ENCODE peak calls at places on chromosome 9, in ten cellular contexts. N is CD8-positive, alpha-beta T cell; J is pancreas; D is uterus; A is left lung; Y is heart left ventricle; F is HepG2; C is sigmoid colon; Q is A673; P is HL-60. X is an unnamed sample.

GRCh38 chr9:99023831-99024230 is 80.1 kb downstream of the COL15A1 start:
- DNase-seq in N (no peak), J (no peak), D (peak), A (no peak), Y (no peak), F (no peak), C (no peak), Q (peak), P (no peak), X (no peak)

GRCh38 chr9:4865685-4866084 is 72.9 kb downstream of the RCL1 start:
- DNase-seq in N (no peak), J (no peak), D (no peak), A (no peak), Y (no peak), F (no peak), C (no peak), Q (no peak), P (no peak), X (no peak)

GRCh38 chr9:136423432-136424146 is 13.1 kb downstream of the PMPCA start:
- DNase-seq in N (peak), J (no peak), D (no peak), A (no peak), Y (no peak), F (no peak), C (no peak), Q (no peak), P (no peak), X (no peak)

GRCh38 chr9:107653263-107653821 is 163.8 kb upstream of the KLF4 start:
- DNase-seq in N (no peak), J (no peak), D (no peak), A (no peak), Y (peak), F (no peak), C (no peak), Q (no peak), P (no peak), X (no peak)

GRCh38 chr9:80899208-80899607 is 790.1 kb downstream of the TLE1 start:
- DNase-seq in N (no peak), J (no peak), D (no peak), A (no peak), Y (no peak), F (no peak), C (no peak), Q (no peak), P (no peak), X (no peak)

GRCh38 chr9:123406691-123407536 is 50.9 kb downstream of the CRB2 start:
- DNase-seq in N (no peak), J (no peak), D (no peak), A (peak), Y (no peak), F (no peak), C (no peak), Q (peak), P (no peak), X (no peak)

GRCh38 chr9:86512929-86513328 is 158.7 kb upstream of the TUT7 start:
- DNase-seq in N (no peak), J (no peak), D (no peak), A (no peak), Y (no peak), F (no peak), C (no peak), Q (no peak), P (no peak), X (no peak)

GRCh38 chr9:136056546-136057235 is 38.4 kb downstream of the NACC2 start:
- DNase-seq in N (no peak), J (no peak), D (no peak), A (peak), Y (no peak), F (no peak), C (peak), Q (no peak), P (no peak), X (no peak)

GRCh38 chr9:84955971-84956370 is 286.4 kb downstream of the NTRK2 start:
- DNase-seq in N (no peak), J (no peak), D (no peak), A (no peak), Y (no peak), F (no peak), C (no peak), Q (no peak), P (no peak), X (no peak)

GRCh38 chr9:131635912-131636311 is 90.6 kb downstream of the PRRT1B start:
- DNase-seq in N (no peak), J (no peak), D (no peak), A (no peak), Y (no peak), F (no peak), C (no peak), Q (no peak), P (no peak), X (no peak)

GRCh38 chr9:35272989-35273388 is 111.2 kb downstream of the UNC13B start:
- DNase-seq in N (no peak), J (no peak), D (no peak), A (no peak), Y (no peak), F (no peak), C (no peak), Q (no peak), P (no peak), X (no peak)

GRCh38 chr9:87212563-87213154 is 265.4 kb upstream of the GAS1 start:
- DNase-seq in N (no peak), J (no peak), D (no peak), A (no peak), Y (no peak), F (no peak), C (no peak), Q (no peak), P (no peak), X (no peak)

GRCh38 chr9:38015267-38015666 is 53.8 kb downstream of the SHB start:
- DNase-seq in N (no peak), J (no peak), D (no peak), A (no peak), Y (no peak), F (no peak), C (no peak), Q (no peak), P (no peak), X (no peak)

GRCh38 chr9:7671847-7672246 is 127.7 kb downstream of the DMAC1 start:
- DNase-seq in N (no peak), J (no peak), D (no peak), A (no peak), Y (no peak), F (no peak), C (no peak), Q (no peak), P (peak), X (no peak)

GRCh38 chr9:114925039-114925438 is 5.4 kb downstream of the TNFSF8 start:
- DNase-seq in N (no peak), J (no peak), D (no peak), A (no peak), Y (no peak), F (no peak), C (no peak), Q (no peak), P (no peak), X (no peak)

GRCh38 chr9:82532504-82532903 is 530.4 kb downstream of the RASEF start:
- DNase-seq in N (no peak), J (no peak), D (no peak), A (no peak), Y (no peak), F (peak), C (no peak), Q (peak), P (no peak), X (no peak)

GRCh38 chr9:127979333-127980055 is 1.3 kb downstream of the EEIG1 start:
- DNase-seq in N (peak), J (peak), D (peak), A (no peak), Y (peak), F (peak), C (peak), Q (peak), P (no peak), X (no peak)

GRCh38 chr9:129612123-129612522 is 8.8 kb downstream of the C9orf50 start:
- DNase-seq in N (no peak), J (no peak), D (no peak), A (peak), Y (no peak), F (no peak), C (no peak), Q (no peak), P (no peak), X (no peak)
- H3K27ac ChIP-seq in N (no peak), J (no peak), D (no peak), A (no peak), Y (no peak), F (no peak), C (no peak), Q (no peak), P (no peak), X (no peak)

GRCh38 chr9:113682297-113682771 is 193.8 kb upstream of the ZNF618 start:
- DNase-seq in N (no peak), J (peak), D (peak), A (no peak), Y (peak), F (peak), C (peak), Q (peak), P (peak), X (peak)

GRCh38 chr9:113687107-113687679 is 188.9 kb upstream of the ZNF618 start:
- DNase-seq in N (no peak), J (no peak), D (no peak), A (no peak), Y (no peak), F (no peak), C (no peak), Q (no peak), P (no peak), X (no peak)

GRCh38 chr9:113690055-113690740 is 185.9 kb upstream of the ZNF618 start:
- DNase-seq in N (no peak), J (no peak), D (no peak), A (no peak), Y (no peak), F (no peak), C (no peak), Q (no peak), P (no peak), X (no peak)

GRCh38 chr9:113692264-113692663 is 183.8 kb upstream of the ZNF618 start:
- DNase-seq in N (no peak), J (no peak), D (no peak), A (no peak), Y (no peak), F (no peak), C (no peak), Q (no peak), P (no peak), X (no peak)

GRCh38 chr9:113687680-113688371 is 188.3 kb upstream of the ZNF618 start:
- DNase-seq in N (no peak), J (no peak), D (no peak), A (no peak), Y (no peak), F (no peak), C (no peak), Q (no peak), P (no peak), X (no peak)
- TF ChIP-seq CTCF in N (no peak), J (no peak), D (no peak), A (no peak), Y (no peak), F (no peak), C (no peak), Q (no peak), P (no peak), X (no peak)

DNA sequence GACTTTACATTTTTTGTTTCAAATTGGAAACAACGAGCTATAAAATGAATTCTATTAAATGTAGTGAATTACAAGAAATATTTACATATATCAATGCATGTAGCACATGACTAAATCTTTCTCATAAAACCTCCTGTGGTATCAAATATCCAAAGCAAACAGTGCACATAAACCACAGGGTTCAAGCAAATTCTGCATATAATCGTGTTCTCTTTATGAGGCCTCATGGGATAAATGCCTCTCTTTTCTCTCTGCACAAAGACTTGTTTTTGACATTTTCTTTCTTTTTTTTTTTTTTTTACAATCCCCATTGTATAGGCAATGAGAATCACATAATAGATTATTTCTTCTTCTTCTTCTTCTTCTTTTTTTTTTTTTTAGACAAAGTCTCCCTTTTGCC is 1117.2 kb upstream of the DMAC1 start:
- DNase-seq in N (no peak), J (no peak), D (no peak), A (no peak), Y (no peak), F (no peak), C (no peak), Q (no peak), P (no peak), X (no peak)
- H3K27ac ChIP-seq in N (no peak), J (no peak), D (no peak), A (no peak), Y (no peak), F (no peak), C (no peak), Q (no peak), P (no peak), X (no peak)

DNA sequence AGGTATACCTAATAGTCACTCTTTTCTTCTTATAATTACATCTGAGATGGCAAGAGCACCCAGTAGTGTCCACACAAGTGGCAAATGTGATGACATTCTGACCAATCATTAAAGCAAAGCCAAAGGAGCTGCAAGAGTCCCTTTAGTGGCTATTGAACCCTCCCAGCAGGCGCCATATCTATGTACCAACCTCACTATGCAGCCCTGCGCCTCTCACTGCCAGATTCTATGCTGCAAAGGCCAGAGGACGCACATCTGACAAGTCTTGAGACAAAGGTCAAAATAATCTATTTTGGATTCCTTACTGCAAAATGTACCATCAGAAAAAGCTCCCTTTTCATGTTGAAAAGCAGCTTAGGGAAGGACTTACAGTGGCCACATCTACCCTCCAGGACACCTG is 47.0 kb downstream of the EPB41L4B start:
- DNase-seq in N (no peak), J (peak), D (no peak), A (no peak), Y (no peak), F (no peak), C (no peak), Q (no peak), P (no peak), X (no peak)
- TF ChIP-seq CTCF in N (no peak), J (no peak), D (no peak), A (no peak), Y (no peak), F (no peak), C (no peak), Q (no peak), P (no peak), X (no peak)

GRCh38 chr9:93475108-93475507 is 21.7 kb upstream of the FAM120AOS start:
- DNase-seq in N (no peak), J (no peak), D (no peak), A (no peak), Y (no peak), F (no peak), C (no peak), Q (no peak), P (no peak), X (no peak)
- H3K27ac ChIP-seq in N (no peak), J (no peak), D (no peak), A (no peak), Y (no peak), F (no peak), C (no peak), Q (no peak), P (no peak), X (no peak)

DNA sequence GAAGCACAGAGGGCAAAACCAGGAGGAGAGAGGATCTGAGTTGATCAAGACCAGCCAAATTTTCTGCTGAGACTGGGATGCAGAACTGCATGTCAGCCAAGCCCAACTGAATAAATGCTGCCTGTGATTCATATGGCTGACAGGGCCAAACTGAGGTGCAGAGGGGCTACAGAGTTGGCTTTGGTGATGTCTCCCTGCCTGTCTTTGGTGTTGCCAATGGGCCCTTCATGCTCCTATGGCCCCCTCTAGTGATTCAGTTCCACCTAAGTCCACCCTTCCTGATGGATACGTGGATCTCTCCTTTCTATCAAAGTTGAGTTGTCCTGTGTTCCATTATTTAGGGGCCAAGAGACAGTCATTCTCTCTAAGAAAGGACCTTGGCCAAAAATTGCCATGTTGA is 163.6 kb upstream of the TLE4 start:
- DNase-seq in N (no peak), J (no peak), D (no peak), A (no peak), Y (no peak), F (no peak), C (no peak), Q (no peak), P (no peak), X (no peak)
- TF ChIP-seq CTCF in N (no peak), J (no peak), D (no peak), A (no peak), Y (no peak), F (no peak), C (no peak), Q (no peak), P (no peak), X (no peak)

GRCh38 chr9:122226142-122226757 is 2.5 kb downstream of the LHX6 start:
- DNase-seq in N (no peak), J (no peak), D (no peak), A (no peak), Y (no peak), F (no peak), C (no peak), Q (no peak), P (no peak), X (no peak)

GRCh38 chr9:122228191-122228905 is 409 bp downstream of the LHX6 start:
- DNase-seq in N (no peak), J (peak), D (no peak), A (no peak), Y (no peak), F (no peak), C (no peak), Q (no peak), P (no peak), X (no peak)

GRCh38 chr9:122227576-122227903 is 1.2 kb downstream of the LHX6 start:
- DNase-seq in N (no peak), J (no peak), D (no peak), A (no peak), Y (no peak), F (no peak), C (no peak), Q (no peak), P (no peak), X (no peak)

GRCh38 chr9:122226758-122227575 is 1.8 kb downstream of the LHX6 start:
- DNase-seq in N (no peak), J (no peak), D (no peak), A (no peak), Y (no peak), F (no peak), C (no peak), Q (no peak), P (no peak), X (no peak)

DNA sequence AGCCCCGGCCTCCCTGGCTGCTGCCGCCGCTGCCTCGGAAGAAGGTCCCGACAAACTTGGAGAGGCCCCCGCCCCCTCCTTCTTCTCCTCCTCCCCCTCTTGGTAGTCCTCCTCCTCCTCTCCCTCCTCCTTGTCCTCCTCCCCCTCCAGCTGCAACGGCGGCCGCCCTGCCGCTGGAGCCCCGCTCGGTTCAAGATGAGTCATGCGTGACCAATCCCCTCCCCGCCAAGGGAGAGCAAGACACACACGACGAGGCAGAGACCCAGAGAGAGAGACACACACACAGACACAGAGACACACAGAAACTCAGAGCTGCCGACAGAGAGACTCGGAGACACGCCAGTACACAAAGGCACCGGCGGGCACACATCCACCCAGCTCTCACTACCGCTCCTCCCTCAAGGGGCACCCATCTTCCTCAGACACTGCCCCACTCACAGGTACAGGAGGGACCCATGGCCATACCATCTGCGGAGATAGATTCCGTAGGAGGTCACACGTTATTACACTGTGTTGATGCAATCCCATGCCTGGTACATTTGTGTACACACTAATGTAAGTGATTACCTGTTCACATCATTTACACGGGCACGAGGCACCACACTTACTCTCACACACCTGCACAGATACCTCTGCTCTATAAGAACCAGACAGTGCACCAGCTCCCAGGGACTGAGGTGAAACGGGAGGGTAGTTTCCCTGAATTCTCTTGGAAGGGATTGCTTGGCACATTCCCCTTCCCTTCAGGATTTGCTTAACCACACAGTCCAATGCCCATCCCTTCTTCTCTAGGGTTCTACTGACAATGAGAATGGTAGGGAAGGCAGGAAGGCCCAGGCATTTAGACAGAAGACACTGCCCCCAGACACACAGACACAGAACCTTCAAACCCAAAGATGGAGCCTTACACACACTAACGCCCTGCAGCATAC is at the start of gene LHX6:
- DNase-seq in N (no peak), J (no peak), D (no peak), A (no peak), Y (peak), F (no peak), C (no peak), Q (no peak), P (no peak), X (no peak)
- H3K27ac ChIP-seq in N (no peak), J (no peak), D (peak), A (no peak), Y (no peak), F (no peak), C (no peak), Q (no peak), P (no peak), X (no peak)

DNA sequence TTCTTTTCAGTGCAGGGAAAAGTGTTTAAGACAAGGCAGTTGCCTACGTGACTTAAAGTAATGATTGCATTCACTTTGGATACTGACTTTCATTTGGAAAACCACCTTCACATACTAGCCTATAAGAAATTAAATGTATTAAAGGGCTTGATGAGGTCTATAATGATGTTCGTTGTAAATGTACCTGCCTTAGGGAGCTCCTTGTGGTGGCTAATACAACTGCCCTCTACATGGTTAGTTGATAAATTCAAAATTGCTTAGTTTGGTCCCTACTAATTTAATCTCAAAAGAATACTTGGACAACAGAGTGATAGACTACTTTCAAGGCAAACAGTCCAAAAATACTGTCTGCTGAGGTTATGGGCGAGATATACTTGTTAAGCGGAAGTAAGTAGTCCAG is 3.8 kb downstream of the VLDLR start:
- DNase-seq in N (no peak), J (no peak), D (no peak), A (no peak), Y (no peak), F (no peak), C (no peak), Q (no peak), P (no peak), X (no peak)
- TF ChIP-seq CTCF in N (no peak), J (no peak), D (no peak), A (no peak), Y (no peak), F (no peak), C (no peak), Q (no peak), P (no peak), X (no peak)

GRCh38 chr9:130023147-130023787 is 19.7 kb downstream of the FNBP1 start:
- DNase-seq in N (no peak), J (no peak), D (peak), A (no peak), Y (no peak), F (no peak), C (peak), Q (no peak), P (no peak), X (no peak)
- H3K27ac ChIP-seq in N (no peak), J (no peak), D (peak), A (no peak), Y (no peak), F (no peak), C (peak), Q (no peak), P (no peak), X (no peak)

GRCh38 chr9:134778841-134779411 is 101.7 kb upstream of the FCN2 start:
- DNase-seq in N (no peak), J (peak), D (peak), A (no peak), Y (peak), F (peak), C (peak), Q (peak), P (peak), X (peak)
- TF ChIP-seq CTCF in N (no peak), J (peak), D (peak), A (peak), Y (peak), F (peak), C (peak), Q (peak), P (peak), X (peak)

X was measured in right lobe of liver.